ENCODE peak calls at places on chromosomes 16 and 17, in four cellular contexts. One of them, this sample, is unnamed.
A peak's percentile ranks its signal among the peaks of the same experiment; 100 is the strongest.

GRCh38 chr16:1983544-1984346 is at the start of gene GFER:
- DNase-seq in H1: peak; percentile 95
- DNase-seq in A549: peak; percentile 94
- DNase-seq in HepG2: peak; percentile 81
- DNase-seq in this sample: peak; percentile 95

GRCh38 chr17:67366193-67367157 is at the start of gene PSMD12:
- DNase-seq in A549: peak; percentile 94
- DNase-seq in H1: peak; percentile 97
- DNase-seq in HepG2: peak; percentile 90
- DNase-seq in this sample: peak; percentile 96

GRCh38 chr16:69003500-69003899 is 102.0 kb upstream of the HAS3 start:
- DNase-seq in A549: no peak
- DNase-seq in H1: no peak
- DNase-seq in HepG2: no peak
- DNase-seq in this sample: no peak

GRCh38 chr16:86383488-86384262 is 126.7 kb upstream of the FOXF1 start:
- DNase-seq in A549: peak; percentile 25
- DNase-seq in HepG2: no peak
- DNase-seq in H1: no peak
- DNase-seq in this sample: peak; percentile 35

GRCh38 chr16:21281698-21282389 is 3.8 kb upstream of the CRYM start:
- DNase-seq in HepG2: no peak
- DNase-seq in H1: no peak
- DNase-seq in A549: no peak
- DNase-seq in this sample: no peak

GRCh38 chr17:38572292-38572664 is 33.5 kb downstream of the SRCIN1 start:
- DNase-seq in A549: no peak
- DNase-seq in H1: no peak
- DNase-seq in HepG2: no peak
- DNase-seq in this sample: peak; percentile 25

GRCh38 chr17:4480929-4481898 is 17.5 kb upstream of the SPNS2 start:
- DNase-seq in A549: no peak
- DNase-seq in H1: no peak
- DNase-seq in HepG2: no peak
- DNase-seq in this sample: no peak

GRCh38 chr16:66264311-66265105 is 102.0 kb upstream of the CDH5 start:
- DNase-seq in HepG2: no peak
- DNase-seq in A549: no peak
- DNase-seq in H1: no peak
- DNase-seq in this sample: no peak

GRCh38 chr16:73152731-73153130 is 104.8 kb upstream of the ZFHX3 start:
- DNase-seq in A549: no peak
- DNase-seq in H1: peak; percentile 56
- DNase-seq in HepG2: peak; percentile 48
- DNase-seq in this sample: no peak

GRCh38 chr17:77472837-77473214 is 332.1 kb downstream of the SEC14L1 start:
- DNase-seq in HepG2: no peak
- DNase-seq in H1: no peak
- DNase-seq in A549: no peak
- DNase-seq in this sample: no peak

GRCh38 chr16:10862432-10862831 is 14.6 kb upstream of the CIITA start:
- DNase-seq in A549: no peak
- DNase-seq in H1: no peak
- DNase-seq in HepG2: no peak
- DNase-seq in this sample: no peak

GRCh38 chr17:28030386-28030785 is 12.1 kb upstream of the NLK start:
- DNase-seq in HepG2: peak; percentile 22
- DNase-seq in A549: no peak
- DNase-seq in H1: no peak
- DNase-seq in this sample: no peak

GRCh38 chr17:81866440-81867122 is 4.6 kb downstream of the ARHGDIA start:
- DNase-seq in H1: no peak
- DNase-seq in A549: no peak
- DNase-seq in HepG2: no peak
- DNase-seq in this sample: peak; percentile 31

GRCh38 chr16:81806696-81807095 is 27.6 kb downstream of the PLCG2 start:
- DNase-seq in H1: no peak
- DNase-seq in HepG2: no peak
- DNase-seq in A549: no peak
- DNase-seq in this sample: no peak

GRCh38 chr17:83186226-83186625 is 106.8 kb downstream of the METRNL start:
- DNase-seq in H1: peak; percentile 45
- DNase-seq in HepG2: peak; percentile 31
- DNase-seq in A549: no peak
- DNase-seq in this sample: peak; percentile 48

GRCh38 chr16:29806096-29806579 is at the start of gene MAZ:
- DNase-seq in H1: no peak
- DNase-seq in HepG2: no peak
- DNase-seq in A549: no peak
- DNase-seq in this sample: peak; percentile 81

GRCh38 chr16:74448990-74449389 is 27.7 kb upstream of the CLEC18B start:
- DNase-seq in H1: no peak
- DNase-seq in HepG2: no peak
- DNase-seq in A549: peak; percentile 59
- DNase-seq in this sample: peak; percentile 18

GRCh38 chr17:28727727-28728363 is 743 bp upstream of the NEK8 start:
- DNase-seq in HepG2: peak; percentile 85
- DNase-seq in H1: peak; percentile 81
- DNase-seq in A549: peak; percentile 78
- DNase-seq in this sample: peak; percentile 46

GRCh38 chr16:89275284-89275584 is 57.7 kb downstream of the ZNF778 start:
- DNase-seq in A549: no peak
- DNase-seq in HepG2: no peak
- DNase-seq in H1: no peak
- DNase-seq in this sample: no peak

GRCh38 chr17:44170499-44171201 is at the start of gene ASB16:
- DNase-seq in A549: no peak
- DNase-seq in HepG2: no peak
- DNase-seq in H1: no peak
- DNase-seq in this sample: no peak

GRCh38 chr16:71358464-71359031 is at the start of gene CALB2:
- DNase-seq in HepG2: peak; percentile 43
- DNase-seq in A549: peak; percentile 58
- DNase-seq in H1: peak; percentile 91
- DNase-seq in this sample: peak; percentile 76

GRCh38 chr17:42519546-42520444 is 16.2 kb upstream of the NAGLU start:
- DNase-seq in A549: peak; percentile 96
- DNase-seq in HepG2: peak; percentile 90
- DNase-seq in H1: peak; percentile 59
- DNase-seq in this sample: no peak

GRCh38 chr16:26672206-26672605 is 394.5 kb upstream of the C16orf82 start:
- DNase-seq in H1: no peak
- DNase-seq in A549: no peak
- DNase-seq in HepG2: no peak
- DNase-seq in this sample: no peak

GRCh38 chr17:81831957-81832607 is 1.0 kb downstream of the MCRIP1 start:
- DNase-seq in HepG2: no peak
- DNase-seq in H1: no peak
- DNase-seq in A549: no peak
- DNase-seq in this sample: no peak

GRCh38 chr16:82704369-82704768 is 77.6 kb downstream of the CDH13 start:
- DNase-seq in H1: no peak
- DNase-seq in HepG2: no peak
- DNase-seq in A549: no peak
- DNase-seq in this sample: no peak

GRCh38 chr16:13873835-13874438 is 46.0 kb upstream of the ERCC4 start:
- DNase-seq in A549: peak; percentile 29
- DNase-seq in H1: peak; percentile 56
- DNase-seq in HepG2: peak; percentile 60
- DNase-seq in this sample: peak; percentile 11

GRCh38 chr17:68906638-68907037 is 48.6 kb downstream of the ABCA8 start:
- DNase-seq in H1: no peak
- DNase-seq in HepG2: peak; percentile 39
- DNase-seq in A549: no peak
- DNase-seq in this sample: peak; percentile 16

GRCh38 chr17:19707728-19708221 is 8.6 kb downstream of the SLC47A2 start:
- DNase-seq in HepG2: no peak
- DNase-seq in A549: no peak
- DNase-seq in H1: no peak
- DNase-seq in this sample: peak; percentile 1

GRCh38 chr17:81512984-81513668 is 527 bp upstream of the ACTG1 start:
- DNase-seq in HepG2: peak; percentile 80
- DNase-seq in A549: peak; percentile 76
- DNase-seq in H1: no peak
- DNase-seq in this sample: no peak

GRCh38 chr16:3129137-3130131 is 5.4 kb upstream of the ZNF213 start:
- DNase-seq in HepG2: peak; percentile 82
- DNase-seq in A549: no peak
- DNase-seq in H1: peak; percentile 81
- DNase-seq in this sample: no peak

GRCh38 chr16:59543641-59544040 is 809.5 kb upstream of the GOT2 start:
- DNase-seq in H1: no peak
- DNase-seq in A549: no peak
- DNase-seq in HepG2: no peak
- DNase-seq in this sample: no peak

GRCh38 chr17:39702901-39703893 is 3.3 kb downstream of the ERBB2 start:
- DNase-seq in H1: no peak
- DNase-seq in HepG2: peak; percentile 77
- DNase-seq in A549: peak; percentile 59
- DNase-seq in this sample: no peak

GRCh38 chr17:19306160-19307111 is 56.1 kb downstream of the B9D1 start:
- DNase-seq in A549: no peak
- DNase-seq in HepG2: peak; percentile 67
- DNase-seq in H1: no peak
- DNase-seq in this sample: no peak

GRCh38 chr17:32494621-32495346 is 8.0 kb downstream of the CDK5R1 start:
- DNase-seq in HepG2: no peak
- DNase-seq in H1: no peak
- DNase-seq in A549: no peak
- DNase-seq in this sample: no peak
- TF ChIP-seq PHF8 in HepG2: no peak
- TF ChIP-seq PHF8 in H1: no peak
- TF ChIP-seq PHF8 in A549: no peak
- TF ChIP-seq PHF8 in this sample: no peak

DNA sequence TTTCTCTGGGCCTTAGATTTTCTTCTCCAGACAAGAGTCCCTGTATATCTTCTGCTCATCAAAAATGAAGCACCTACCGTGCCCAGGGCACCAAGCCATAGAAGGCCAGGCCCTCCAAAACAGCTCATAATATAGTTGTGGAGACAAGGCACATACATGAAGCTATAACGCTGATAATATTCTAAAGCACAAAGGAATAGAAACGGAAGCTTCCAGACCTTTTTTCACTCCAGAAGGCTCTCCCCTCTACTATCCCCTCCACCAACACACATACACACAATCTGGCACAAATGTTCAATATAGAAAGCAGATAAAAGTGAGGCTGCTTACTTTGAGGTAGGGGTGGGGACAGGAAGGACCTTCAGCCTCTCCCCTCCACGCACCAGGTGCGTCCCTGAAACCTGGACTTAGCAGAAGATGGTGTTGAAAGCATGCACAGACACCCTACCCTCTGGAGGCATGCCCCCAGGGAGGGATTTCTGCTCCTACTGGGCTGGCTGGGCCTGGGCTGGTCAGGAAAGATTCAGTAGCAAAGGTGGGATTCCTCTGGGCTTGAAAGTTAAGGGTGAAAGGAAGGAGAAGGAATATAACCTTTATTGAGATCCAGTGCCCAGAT is 14.1 kb upstream of the SUPT4H1 start:
- DNase-seq in A549: no peak
- DNase-seq in HepG2: no peak
- DNase-seq in H1: no peak
- DNase-seq in this sample: no peak
- TF ChIP-seq PHF8 in A549: no peak
- TF ChIP-seq PHF8 in HepG2: no peak
- TF ChIP-seq PHF8 in H1: no peak
- TF ChIP-seq PHF8 in this sample: no peak

DNA sequence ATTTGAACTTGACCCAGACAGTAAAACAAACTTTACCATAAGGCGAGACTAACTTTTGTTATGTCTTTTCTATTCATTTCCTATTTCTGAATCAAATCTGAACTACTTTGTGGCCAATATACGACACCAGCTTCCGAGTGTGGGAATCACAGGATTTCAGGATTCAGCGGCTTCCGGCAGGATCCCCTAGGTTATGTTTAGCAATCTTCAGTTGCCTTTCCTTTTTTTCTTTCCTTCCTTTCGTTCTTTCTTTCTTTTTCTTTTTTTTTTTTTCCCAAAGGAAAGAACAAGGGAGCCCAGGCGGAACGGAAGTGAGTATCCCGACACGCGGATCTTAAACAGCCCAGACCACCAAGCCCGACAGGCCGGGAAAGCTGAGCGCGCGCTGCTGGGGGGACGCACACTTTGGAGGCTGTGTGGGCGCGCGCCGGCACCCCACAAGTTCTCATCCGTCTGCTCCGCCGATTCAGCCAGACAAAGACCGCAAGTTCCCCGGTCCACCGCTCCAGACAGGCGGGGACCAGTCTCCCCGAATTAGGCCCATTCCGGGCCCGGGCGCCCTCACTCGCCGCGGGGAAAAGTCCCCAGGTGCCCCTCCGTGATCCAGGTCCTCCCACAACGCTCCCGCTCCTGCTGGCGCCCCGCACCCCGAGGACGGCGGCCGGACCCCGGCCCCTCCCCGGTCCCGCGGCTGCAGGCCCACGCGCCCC is 540 bp downstream of the TBC1D16 start:
- DNase-seq in A549: no peak
- DNase-seq in HepG2: no peak
- DNase-seq in H1: peak; percentile 75
- DNase-seq in this sample: no peak
- TF ChIP-seq PHF8 in A549: peak; percentile 59
- TF ChIP-seq PHF8 in HepG2: no peak
- TF ChIP-seq PHF8 in H1: no peak
- TF ChIP-seq PHF8 in this sample: no peak

DNA sequence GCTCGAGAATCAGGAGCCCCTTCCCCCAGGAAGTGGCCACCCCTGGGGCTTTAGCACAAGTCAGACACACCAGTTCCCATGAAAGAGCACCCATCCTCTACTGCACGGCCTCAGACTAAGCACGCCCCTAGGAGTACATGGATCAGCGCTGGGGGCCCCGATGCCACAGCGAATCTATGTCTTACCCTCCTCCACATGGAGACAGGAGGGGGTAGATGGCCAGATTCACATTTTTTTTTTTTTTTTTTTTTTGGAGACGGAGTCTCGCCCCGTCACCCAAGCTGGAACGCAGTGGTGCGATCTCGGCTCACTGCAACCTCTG is 3.2 kb upstream of the EXOSC6 start:
- DNase-seq in A549: no peak
- DNase-seq in H1: no peak
- DNase-seq in HepG2: no peak
- DNase-seq in this sample: no peak
- TF ChIP-seq PHF8 in A549: no peak
- TF ChIP-seq PHF8 in H1: no peak
- TF ChIP-seq PHF8 in HepG2: no peak
- TF ChIP-seq PHF8 in this sample: no peak

GRCh38 chr16:65061935-65062334 is 59.9 kb downstream of the CDH11 start:
- DNase-seq in HepG2: no peak
- DNase-seq in H1: no peak
- DNase-seq in A549: no peak
- DNase-seq in this sample: no peak
- TF ChIP-seq PHF8 in HepG2: no peak
- TF ChIP-seq PHF8 in H1: no peak
- TF ChIP-seq PHF8 in A549: no peak
- TF ChIP-seq PHF8 in this sample: no peak